ENCODE peak calls at places on chromosomes 11 and 22, in eight cellular contexts. B is right lobe of liver, E is heart right ventricle, W is PC-3, C is uterus, R is thoracic aorta, H is testis, A is aorta. M is an unnamed sample.
A peak's percentile ranks its signal among the peaks of the same experiment; 100 is the strongest.

GRCh38 chr11:77560605-77561004 is 29.1 kb upstream of the AQP11 start:
- DNase-seq in B (no peak), A (no peak), E (no peak), H (no peak), R (no peak), W (peak; percentile 65), C (no peak), M (peak; percentile 92)

GRCh38 chr11:131471976-131472375 is 101.6 kb downstream of the NTM start:
- DNase-seq in A (no peak), C (no peak), R (no peak), W (no peak), E (no peak), H (no peak), B (no peak), M (no peak)

GRCh38 chr11:86219291-86220193 is 25.0 kb upstream of the EED start:
- DNase-seq in B (no peak), H (no peak), R (no peak), W (no peak), A (no peak), E (no peak), C (no peak), M (no peak)

GRCh38 chr11:22670803-22671202 is 4.4 kb downstream of the GAS2 start:
- DNase-seq in A (no peak), C (no peak), W (peak; percentile 28), E (no peak), B (no peak), H (no peak), R (no peak), M (peak; percentile 56)

GRCh38 chr11:124123587-124123986 is 8.3 kb downstream of the VWA5A start:
- DNase-seq in E (no peak), R (no peak), H (no peak), B (no peak), C (no peak), W (no peak), A (no peak), M (no peak)

GRCh38 chr11:3041699-3042098 is 15.5 kb downstream of the CARS1 start:
- DNase-seq in W (no peak), E (peak; percentile 43), C (no peak), B (peak; percentile 90), A (no peak), H (no peak), R (no peak), M (peak; percentile 87)

GRCh38 chr11:73200256-73200655 is 17.8 kb upstream of the P2RY2 start:
- DNase-seq in E (no peak), W (peak; percentile 62), A (peak; percentile 32), B (no peak), H (no peak), R (no peak), C (no peak), M (no peak)

GRCh38 chr22:23146842-23147205 is 1.5 kb downstream of the RAB36 start:
- DNase-seq in R (no peak), A (no peak), H (no peak), E (no peak), W (no peak), B (no peak), C (no peak), M (no peak)

GRCh38 chr11:118956094-118956846 is at the start of gene UPK2:
- DNase-seq in R (peak; percentile 53), A (peak; percentile 91), E (peak; percentile 89), B (peak; percentile 90), W (peak; percentile 97), C (peak; percentile 89), H (peak; percentile 91), M (peak; percentile 83)

GRCh38 chr22:25451480-25452114 is 112.9 kb upstream of the GRK3 start:
- DNase-seq in E (no peak), H (peak; percentile 60), R (no peak), C (no peak), W (no peak), A (no peak), B (no peak), M (no peak)

GRCh38 chr11:59600234-59600633 is 15.3 kb downstream of the OSBP start:
- DNase-seq in W (no peak), B (no peak), E (no peak), A (no peak), H (no peak), C (no peak), R (no peak), M (no peak)

GRCh38 chr11:121589946-121590537 is 137.3 kb upstream of the SORL1-AS1 start:
- DNase-seq in A (no peak), R (no peak), C (no peak), E (no peak), W (no peak), B (no peak), H (no peak), M (no peak)

GRCh38 chr11:80330302-80330701 is 889.5 kb upstream of the TENM4 start:
- DNase-seq in H (no peak), E (no peak), R (no peak), A (no peak), W (peak; percentile 22), B (no peak), C (no peak), M (peak; percentile 71)

GRCh38 chr22:43391306-43391705 is 20.5 kb upstream of the MPPED1 start:
- DNase-seq in C (no peak), R (no peak), A (no peak), E (no peak), W (no peak), B (peak; percentile 83), H (no peak), M (no peak)

GRCh38 chr11:132782102-132782501 is 750.2 kb downstream of the OPCML start:
- DNase-seq in C (no peak), B (no peak), E (no peak), R (no peak), A (no peak), W (no peak), H (no peak), M (no peak)

GRCh38 chr22:30610299-30610698 is 3.3 kb downstream of the TCN2 start:
- DNase-seq in E (no peak), C (no peak), B (no peak), A (peak; percentile 86), H (peak; percentile 38), R (no peak), W (no peak), M (no peak)

GRCh38 chr11:85627332-85627997 is at the start of gene DLG2:
- DNase-seq in H (peak; percentile 30), A (no peak), B (no peak), E (peak; percentile 17), C (no peak), R (no peak), W (peak; percentile 61), M (peak; percentile 38)

GRCh38 chr11:95341246-95341645 is 110.2 kb upstream of the SESN3 start:
- DNase-seq in R (no peak), E (no peak), W (no peak), H (no peak), C (peak; percentile 25), B (no peak), A (no peak), M (no peak)

DNA sequence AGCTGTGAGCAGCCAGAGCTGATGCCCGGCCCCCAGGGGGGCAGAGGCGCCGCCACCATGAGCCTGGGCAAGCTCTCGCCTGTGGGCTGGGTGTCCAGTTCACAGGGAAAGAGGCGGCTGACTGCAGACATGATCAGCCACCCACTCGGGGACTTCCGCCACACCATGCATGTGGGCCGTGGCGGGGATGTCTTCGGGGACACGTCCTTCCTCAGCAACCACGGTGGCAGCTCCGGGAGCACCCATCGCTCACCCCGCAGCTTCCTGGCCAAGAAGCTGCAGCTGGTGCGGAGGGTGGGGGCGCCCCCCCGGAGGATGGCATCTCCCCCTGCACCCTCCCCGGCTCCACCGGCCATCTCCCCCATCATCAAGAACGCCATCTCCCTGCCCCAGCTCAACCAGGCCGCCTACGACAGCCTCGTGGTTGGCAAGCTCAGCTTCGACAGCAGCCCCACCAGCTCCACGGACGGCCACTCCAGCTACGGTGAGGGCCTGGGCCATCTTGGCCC is 6.1 kb downstream of the CDC42EP1 start:
- DNase-seq in W (no peak), B (no peak), A (peak; percentile 62), C (no peak), H (no peak), E (no peak), R (no peak), M (no peak)
- H3K4me1 ChIP-seq in W (peaks cover 57% of the 10 kb centered on the region), B (peaks cover 90% of the 10 kb centered on the region), A (peaks cover 5% of the 10 kb centered on the region), C (peaks cover 40% of the 10 kb centered on the region), H (peaks cover 49% of the 10 kb centered on the region), E (peaks cover 74% of the 10 kb centered on the region), R (peaks cover 77% of the 10 kb centered on the region), M (peaks cover 8% of the 10 kb centered on the region)

DNA sequence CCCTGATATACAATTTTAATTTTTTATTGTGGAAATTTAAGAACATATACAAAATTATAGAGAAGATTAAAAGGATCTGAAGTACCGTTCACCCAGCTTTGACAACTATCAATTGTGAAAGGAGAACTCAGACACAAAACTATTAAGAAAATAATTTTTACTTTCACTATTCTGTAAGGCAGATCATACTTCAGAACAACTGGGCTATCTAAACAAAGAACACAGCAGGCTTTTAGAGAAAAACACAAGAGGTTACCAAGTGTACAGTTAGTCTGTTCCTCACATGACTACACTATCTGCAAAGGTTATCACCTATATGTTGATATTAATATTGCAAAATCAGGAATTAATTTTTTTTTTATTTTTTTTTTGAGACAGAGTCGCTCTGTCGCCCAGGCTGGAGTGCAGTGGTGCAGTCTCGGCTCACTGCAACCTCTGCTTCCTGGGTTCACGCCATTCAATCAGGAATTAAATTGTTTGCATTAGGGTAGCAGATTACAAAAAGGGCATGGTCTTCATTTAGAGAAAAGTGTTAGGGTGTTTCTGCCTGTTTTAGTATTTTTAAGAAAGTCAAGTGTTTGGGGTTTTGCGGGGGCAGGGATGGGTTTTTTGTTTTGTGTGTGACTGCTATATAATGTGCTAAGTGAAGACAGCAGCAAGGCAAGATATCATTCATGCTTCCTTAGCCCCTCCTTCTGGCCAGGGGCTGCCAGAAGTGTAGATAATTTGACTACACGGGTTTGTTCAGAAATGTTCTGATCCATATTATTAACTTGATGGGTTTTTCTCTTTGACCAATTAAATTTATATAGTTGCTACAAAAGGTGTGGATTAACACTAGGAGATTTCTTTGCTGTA is 27.6 kb upstream of the SIK2 start:
- DNase-seq in H (no peak), R (no peak), W (no peak), B (no peak), A (no peak), E (no peak), C (no peak), M (peak; percentile 11)
- H3K27ac ChIP-seq in H (peak overlapping the region; percentile 47), R (peak overlapping the region; percentile 17), W (no peak overlapping the region), B (peak overlapping the region; percentile 54), A (no peak overlapping the region), E (peak overlapping the region; percentile 51), C (peak overlapping the region; percentile 48), M (no peak overlapping the region)

GRCh38 chr22:45179276-45180049 is 15.7 kb downstream of the NUP50 start:
- DNase-seq in B (no peak), H (no peak), E (no peak), R (no peak), C (no peak), A (no peak), W (no peak), M (no peak)
- H3K36me3 ChIP-seq in B (peaks cover 5% of the 10 kb centered on the region), H (no peaks in the 10 kb centered on the region), E (peaks cover 4% of the 10 kb centered on the region), R (peaks cover 30% of the 10 kb centered on the region), C (no peaks in the 10 kb centered on the region), A (peaks cover 2% of the 10 kb centered on the region), W (peaks cover 49% of the 10 kb centered on the region), M (peaks cover 26% of the 10 kb centered on the region)

DNA sequence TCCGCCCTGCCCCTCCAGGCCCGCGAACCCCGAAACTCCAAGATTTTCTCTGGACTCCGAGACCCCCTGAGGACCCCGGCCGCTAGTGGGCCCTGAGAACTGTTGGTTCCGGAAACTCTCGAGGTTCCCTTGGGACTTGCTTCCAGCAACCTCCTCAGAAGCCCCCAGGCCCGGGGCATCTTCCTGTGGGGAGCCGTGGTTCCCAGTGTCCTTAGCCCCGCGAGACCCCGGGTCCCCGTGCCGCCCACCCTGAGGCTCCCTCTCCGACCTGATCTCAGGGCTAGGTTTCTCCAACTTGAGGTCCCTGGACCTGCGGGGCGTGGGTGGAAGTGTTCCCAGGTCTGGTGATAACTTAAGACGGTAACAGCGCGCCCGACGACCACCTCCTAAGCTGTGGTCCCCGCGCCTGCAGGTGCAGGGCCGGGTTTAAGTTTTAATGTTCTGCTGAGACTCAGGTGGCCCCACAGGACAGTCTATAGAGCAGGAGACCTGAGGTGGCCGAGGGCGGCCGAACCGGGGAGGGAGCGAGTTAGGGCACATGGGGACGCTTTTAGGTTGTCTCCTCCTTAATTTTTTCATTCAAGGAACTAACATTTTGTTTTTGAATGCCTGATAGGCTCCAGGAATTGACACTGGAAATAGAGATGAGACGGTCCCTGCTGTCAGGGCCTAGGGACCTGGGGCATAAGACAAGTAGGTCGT is 748 bp downstream of the FAM118A start:
- DNase-seq in W (no peak), E (no peak), C (no peak), A (no peak), B (peak; percentile 66), H (no peak), R (no peak), M (no peak)
- H3K4me1 ChIP-seq in W (peaks cover 14% of the 10 kb centered on the region), E (peaks cover 37% of the 10 kb centered on the region), C (peaks cover 11% of the 10 kb centered on the region), A (peaks cover 2% of the 10 kb centered on the region), B (peaks cover 11% of the 10 kb centered on the region), H (peaks cover 15% of the 10 kb centered on the region), R (peaks cover 44% of the 10 kb centered on the region), M (peaks cover 6% of the 10 kb centered on the region)

M was measured in small intestine.